ENCODE peak calls at places on chromosome 3, in ten cellular contexts. P, X, Q, T, A, D, K, J, R and N are unnamed samples.

GRCh38 chr3:41331023-41331422 is 131.7 kb downstream of the CTNNB1 start:
- DNase-seq in P (no peak), X (no peak), Q (no peak), T (no peak), A (no peak), D (no peak), K (no peak), J (no peak), R (no peak), N (no peak)

GRCh38 chr3:51319271-51319670 is 65.8 kb upstream of the MANF start:
- DNase-seq in P (no peak), X (no peak), Q (no peak), T (no peak), A (no peak), D (no peak), K (no peak), J (no peak), R (no peak), N (peak; percentile 81)

GRCh38 chr3:33787328-33788009 is 11.0 kb upstream of the PDCD6IP start:
- DNase-seq in P (peak; percentile 68), X (peak; percentile 48), Q (no peak), T (no peak), A (peak; percentile 37), D (peak; percentile 10), K (peak; percentile 53), J (peak; percentile 41), R (peak; percentile 46), N (peak; percentile 81)

GRCh38 chr3:57530071-57530608 is 14.0 kb downstream of the DNAH12 start:
- DNase-seq in P (peak; percentile 33), X (no peak), Q (no peak), T (no peak), A (no peak), D (no peak), K (no peak), J (no peak), R (no peak), N (peak; percentile 32)

GRCh38 chr3:67202053-67202452 is 203.9 kb downstream of the KBTBD8 start:
- DNase-seq in P (no peak), X (no peak), Q (no peak), T (no peak), A (no peak), D (no peak), K (no peak), J (no peak), R (no peak), N (no peak)

GRCh38 chr3:31522152-31522551 is 10.6 kb upstream of the STT3B start:
- DNase-seq in P (no peak), X (no peak), Q (no peak), T (no peak), A (no peak), D (no peak), K (no peak), J (no peak), R (no peak), N (no peak)

GRCh38 chr3:11238880-11239279 is 33.3 kb upstream of the ATG7 start:
- DNase-seq in P (peak; percentile 92), X (no peak), Q (no peak), T (no peak), A (no peak), D (no peak), K (no peak), J (no peak), R (no peak), N (peak; percentile 93)

GRCh38 chr3:45972534-45973402 is 22.9 kb downstream of the FYCO1 start:
- DNase-seq in P (peak; percentile 88), X (no peak), Q (no peak), T (no peak), A (no peak), D (no peak), K (no peak), J (no peak), R (no peak), N (peak; percentile 95)

GRCh38 chr3:20648294-20648693 is 462.3 kb upstream of the SGO1 start:
- DNase-seq in P (peak; percentile 87), X (no peak), Q (no peak), T (no peak), A (no peak), D (no peak), K (no peak), J (no peak), R (no peak), N (peak; percentile 90)

GRCh38 chr3:79606414-79606813 is 161.4 kb downstream of the ROBO1 start:
- DNase-seq in P (no peak), X (no peak), Q (no peak), T (no peak), A (no peak), D (no peak), K (no peak), J (no peak), R (no peak), N (no peak)

GRCh38 chr3:112778298-112779008 is 68.2 kb downstream of the CD200R1L start:
- DNase-seq in P (peak; percentile 87), X (no peak), Q (no peak), T (no peak), A (no peak), D (no peak), K (no peak), J (no peak), R (no peak), N (peak; percentile 90)

GRCh38 chr3:171654809-171655208 is 155.5 kb downstream of the PLD1 start:
- DNase-seq in P (peak; percentile 28), X (no peak), Q (no peak), T (peak; percentile 77), A (no peak), D (no peak), K (no peak), J (no peak), R (peak; percentile 74), N (peak; percentile 71)

GRCh38 chr3:179020112-179020511 is 51.5 kb downstream of the ZMAT3 start:
- DNase-seq in P (no peak), X (peak; percentile 12), Q (no peak), T (no peak), A (no peak), D (no peak), K (peak; percentile 35), J (no peak), R (no peak), N (peak; percentile 10)

GRCh38 chr3:196995646-196996355 is 27.2 kb upstream of the PIGZ start:
- DNase-seq in P (no peak), X (no peak), Q (no peak), T (peak; percentile 69), A (no peak), D (peak; percentile 72), K (no peak), J (no peak), R (no peak), N (peak; percentile 8)

GRCh38 chr3:178084938-178085816 is 451.1 kb upstream of the KCNMB2 start:
- DNase-seq in P (no peak), X (peak; percentile 98), Q (peak; percentile 91), T (peak; percentile 90), A (peak; percentile 35), D (peak; percentile 93), K (peak; percentile 97), J (peak; percentile 10), R (peak; percentile 87), N (peak; percentile 62)